ENCODE peak calls at places on chromosomes 6 and 20, in five cellular contexts. X is NCI-H2081; P is stimulated activated CD4-positive, alpha-beta T cell treated with anti-CD3 and anti-CD28 coated beads, TNF-alpha, amount 100 ng/mL, for 4 hours; W is SIG-M5; B is NCI-H1417. R is an unnamed sample.

GRCh38 chr20:34768105-34768504 is 57.3 kb downstream of the NCOA6 start:
- DNase-seq in B (no peak), W (no peak), X (no peak), P (no peak), R (no peak)

GRCh38 chr20:3890410-3890751 is 1.2 kb downstream of the PANK2 start:
- DNase-seq in X (peak; percentile 29), W (no peak), P (no peak), B (peak; percentile 46), R (peak; percentile 51)

GRCh38 chr20:46520976-46521579 is 7.7 kb upstream of the ZNF334 start:
- DNase-seq in B (peak; percentile 50), W (no peak), X (peak; percentile 75), P (no peak), R (peak; percentile 10)

GRCh38 chr6:13012271-13012670 is 295.7 kb downstream of the PHACTR1 start:
- DNase-seq in X (peak; percentile 30), P (no peak), W (no peak), B (peak; percentile 64), R (peak; percentile 82)

GRCh38 chr6:133298335-133298734 is 57.2 kb downstream of the EYA4 start:
- DNase-seq in P (no peak), W (no peak), B (no peak), X (no peak), R (no peak)

GRCh38 chr20:59253779-59254319 is 46.6 kb upstream of the EDN3 start:
- DNase-seq in B (no peak), X (no peak), P (no peak), W (no peak), R (no peak)

GRCh38 chr6:105482227-105482839 is 79.5 kb upstream of the PREP start:
- DNase-seq in P (no peak), B (no peak), W (no peak), X (no peak), R (no peak)

GRCh38 chr6:30560930-30561329 is 3.8 kb downstream of the PRR3 start:
- DNase-seq in X (no peak), P (no peak), W (no peak), B (no peak), R (no peak)

GRCh38 chr6:131844243-131844841 is 36.5 kb downstream of the ENPP1 start:
- DNase-seq in P (no peak), X (no peak), W (no peak), B (no peak), R (no peak)

GRCh38 chr6:65633516-65633915 is 73.5 kb downstream of the EYS start:
- DNase-seq in B (no peak), P (no peak), X (no peak), W (no peak), R (no peak)

GRCh38 chr20:33296206-33296605 is 13.2 kb downstream of the BPIFB1 start:
- DNase-seq in X (no peak), P (no peak), B (no peak), W (no peak), R (no peak)

GRCh38 chr20:3059489-3059888 is 11.9 kb upstream of the OXT start:
- DNase-seq in B (no peak), X (no peak), W (no peak), P (no peak), R (no peak)

GRCh38 chr6:32176476-32177181 is 745 bp upstream of the AGPAT1 start:
- DNase-seq in W (no peak), B (peak; percentile 27), X (no peak), P (no peak), R (peak; percentile 54)

GRCh38 chr6:96841241-96841824 is 4.1 kb upstream of the GPR63 start:
- DNase-seq in B (no peak), X (no peak), P (no peak), W (no peak), R (no peak)

GRCh38 chr20:50469324-50469723 is 40.9 kb upstream of the PTPN1 start:
- DNase-seq in P (no peak), X (no peak), W (no peak), B (no peak), R (no peak)

GRCh38 chr6:108966855-108967755 is 118.9 kb downstream of the ARMC2 start:
- DNase-seq in P (no peak), B (peak; percentile 12), W (peak; percentile 48), X (no peak), R (no peak)

GRCh38 chr6:157037165-157037564 is 260.0 kb downstream of the ARID1B start:
- DNase-seq in W (no peak), X (no peak), B (no peak), P (no peak), R (no peak)

GRCh38 chr6:111721677-111722219 is 116.1 kb upstream of the TRAF3IP2 start:
- DNase-seq in B (no peak), P (no peak), W (no peak), X (no peak), R (no peak)

GRCh38 chr20:23622839-23623343 is 14.9 kb downstream of the CST3 start:
- DNase-seq in X (no peak), W (no peak), P (no peak), B (no peak), R (no peak)

GRCh38 chr6:64280569-64280968 is 645.0 kb downstream of the PHF3 start:
- DNase-seq in P (no peak), B (peak; percentile 43), W (no peak), X (peak; percentile 69), R (peak; percentile 59)

GRCh38 chr20:21808863-21809664 is 103.6 kb downstream of the PAX1 start:
- DNase-seq in X (no peak), W (no peak), P (peak; percentile 9), B (no peak), R (no peak)

GRCh38 chr6:26554669-26555504 is 16.7 kb downstream of the HMGN4 start:
- DNase-seq in X (peak; percentile 67), B (peak; percentile 32), P (no peak), W (no peak), R (no peak)

GRCh38 chr20:52675414-52675813 is 296.7 kb upstream of the TSHZ2 start:
- DNase-seq in X (no peak), B (no peak), W (no peak), P (no peak), R (no peak)

GRCh38 chr20:19976595-19977372 is 40.4 kb upstream of the NAA20 start:
- DNase-seq in P (no peak), X (no peak), B (no peak), W (no peak), R (no peak)

GRCh38 chr6:139135578-139136545 is 982 bp downstream of the HECA start:
- DNase-seq in X (peak; percentile 8), B (peak; percentile 71), W (no peak), P (peak; percentile 53), R (no peak)

GRCh38 chr6:139291813-139292619 is at the start of gene TXLNB:
- DNase-seq in W (peak; percentile 75), X (peak; percentile 80), P (peak; percentile 49), B (peak; percentile 11), R (no peak)

GRCh38 chr6:72809701-72810379 is 188.0 kb downstream of the KCNQ5 start:
- DNase-seq in X (no peak), P (no peak), B (no peak), W (no peak), R (no peak)

GRCh38 chr20:23121766-23122095 is 35.6 kb upstream of the CD93 start:
- DNase-seq in P (no peak), X (no peak), B (no peak), W (no peak), R (no peak)

R was measured in NCI-H748 treated with DMSO at 0.1 percent for 48 hours.